ENCODE peak calls at places on chromosomes 11 and 22, in seven cellular contexts. P, G, X, U, K, I and N are unnamed samples.
A peak's percentile ranks its signal among the peaks of the same experiment; 100 is the strongest.

GRCh38 chr11:33329705-33330329 is 72.6 kb downstream of the HIPK3 start:
- DNase-seq in I (no peak), G (peak; percentile 92), X (no peak), P (peak; percentile 73), U (no peak), K (no peak), N (peak; percentile 27)

GRCh38 chr11:26201411-26201810 is 130.5 kb upstream of the ANO3 start:
- DNase-seq in U (no peak), I (no peak), K (no peak), P (no peak), G (peak; percentile 6), X (no peak), N (no peak)

GRCh38 chr11:131770801-131771200 is 400.4 kb downstream of the NTM start:
- DNase-seq in I (no peak), G (no peak), K (no peak), U (no peak), P (no peak), X (no peak), N (no peak)

GRCh38 chr11:77471520-77472234 is 2.2 kb downstream of the PAK1 start:
- DNase-seq in X (no peak), I (no peak), K (no peak), U (no peak), P (peak; percentile 63), G (peak; percentile 40), N (no peak)

GRCh38 chr11:108698844-108699642 is 34.2 kb downstream of the DDX10 start:
- DNase-seq in X (no peak), I (no peak), G (no peak), U (no peak), K (no peak), P (no peak), N (no peak)

GRCh38 chr11:121354192-121354591 is 61.6 kb downstream of the SC5D start:
- DNase-seq in X (no peak), U (no peak), I (no peak), K (no peak), G (no peak), P (no peak), N (no peak)

GRCh38 chr22:44668190-44668885 is 33.7 kb upstream of the PRR5 start:
- DNase-seq in K (peak; percentile 87), P (peak; percentile 82), U (no peak), G (no peak), X (no peak), I (no peak), N (no peak)

GRCh38 chr11:19953342-19953741 is 206.9 kb downstream of the DBX1 start:
- DNase-seq in I (no peak), G (no peak), U (no peak), X (no peak), P (peak; percentile 84), K (no peak), N (no peak)

GRCh38 chr11:120224872-120225371 is 14.1 kb downstream of the OAF start:
- DNase-seq in K (peak; percentile 83), I (peak; percentile 84), U (no peak), X (no peak), P (no peak), G (peak; percentile 54), N (no peak)

GRCh38 chr11:370087-370941 is 1.0 kb downstream of the B4GALNT4 start:
- DNase-seq in X (peak; percentile 65), K (no peak), G (no peak), I (no peak), P (peak; percentile 82), U (no peak), N (no peak)

GRCh38 chr11:116721983-116722382 is 50.8 kb downstream of the BUD13 start:
- DNase-seq in X (no peak), K (no peak), I (no peak), U (no peak), P (no peak), G (no peak), N (no peak)

GRCh38 chr22:28883917-28884753 is 763 bp downstream of the ZNRF3 start:
- DNase-seq in U (no peak), X (peak; percentile 82), G (peak; percentile 30), K (peak; percentile 90), P (peak; percentile 83), I (no peak), N (peak; percentile 33)

GRCh38 chr22:19597399-19597735 is 73.2 kb upstream of the CLDN5 start:
- DNase-seq in K (peak; percentile 45), X (no peak), I (no peak), P (no peak), U (no peak), G (no peak), N (no peak)

GRCh38 chr11:27022659-27023251 is 17.9 kb upstream of the BBOX1 start:
- DNase-seq in I (no peak), U (no peak), G (no peak), X (no peak), K (no peak), P (no peak), N (no peak)

GRCh38 chr11:116793476-116794096 is 1.9 kb upstream of the APOA5 start:
- DNase-seq in I (no peak), G (peak; percentile 53), U (no peak), X (no peak), K (no peak), P (no peak), N (no peak)

GRCh38 chr11:1503708-1504104 is 17.1 kb upstream of the MOB2 start:
- DNase-seq in U (no peak), K (no peak), P (no peak), X (peak; percentile 76), G (no peak), I (no peak), N (peak; percentile 70)

GRCh38 chr11:1504581-1505290 is 18.2 kb upstream of the MOB2 start:
- DNase-seq in I (no peak), G (no peak), X (no peak), U (no peak), P (no peak), K (no peak), N (no peak)

GRCh38 chr11:1504164-1504563 is 17.6 kb upstream of the MOB2 start:
- DNase-seq in U (no peak), I (no peak), P (no peak), G (no peak), X (no peak), K (no peak), N (no peak)

GRCh38 chr11:1506981-1507380 is 20.4 kb upstream of the MOB2 start:
- DNase-seq in P (no peak), G (no peak), K (no peak), X (no peak), I (no peak), U (no peak), N (no peak)

GRCh38 chr11:1505480-1505879 is 18.9 kb upstream of the MOB2 start:
- DNase-seq in P (peak; percentile 82), K (no peak), I (no peak), X (no peak), U (no peak), G (no peak), N (no peak)
- TF ChIP-seq CTCF in P (peak; percentile 59), K (no peak), I (no peak), X (no peak), U (no peak), G (no peak), N (no peak)

GRCh38 chr22:45785458-45785857 is 113.8 kb downstream of the ATXN10 start:
- DNase-seq in P (no peak), X (no peak), G (no peak), U (no peak), I (no peak), K (no peak), N (peak; percentile 45)

GRCh38 chr22:45783690-45784089 is 112.1 kb downstream of the ATXN10 start:
- DNase-seq in K (no peak), X (no peak), G (no peak), I (no peak), U (no peak), P (no peak), N (peak; percentile 49)

GRCh38 chr22:45781941-45782340 is 110.3 kb downstream of the ATXN10 start:
- DNase-seq in P (no peak), X (no peak), U (no peak), G (peak; percentile 17), K (no peak), I (no peak), N (no peak)

GRCh38 chr22:45783021-45783420 is 111.4 kb downstream of the ATXN10 start:
- DNase-seq in K (no peak), U (no peak), X (no peak), G (no peak), I (no peak), P (no peak), N (no peak)

GRCh38 chr22:45784357-45785277 is 113.0 kb downstream of the ATXN10 start:
- DNase-seq in K (no peak), X (no peak), P (no peak), G (no peak), U (no peak), I (no peak), N (peak; percentile 16)
- H3K4me1 ChIP-seq in K (no peaks in the 10 kb centered on the region), X (peaks cover 16% of the 10 kb centered on the region), P (peaks cover 4% of the 10 kb centered on the region), G (peaks cover 4% of the 10 kb centered on the region), U (peaks cover 29% of the 10 kb centered on the region), I (peaks cover 46% of the 10 kb centered on the region), N (peaks cover 33% of the 10 kb centered on the region)

GRCh38 chr11:65623177-65623576 is 7.6 kb downstream of the PCNX3 start:
- DNase-seq in P (no peak), U (no peak), G (no peak), K (no peak), X (no peak), I (no peak), N (no peak)
- H3K27ac ChIP-seq in P (no peak overlapping the region), U (no peak overlapping the region), G (no peak overlapping the region), K (no peak overlapping the region), X (no peak overlapping the region), I (no peak overlapping the region), N (no peak overlapping the region)

GRCh38 chr11:69446108-69446507 is 35.4 kb upstream of the LINC01488 start:
- DNase-seq in X (no peak), P (no peak), G (no peak), I (no peak), K (peak; percentile 55), U (no peak), N (no peak)

GRCh38 chr11:69445131-69445470 is 36.4 kb upstream of the LINC01488 start:
- DNase-seq in P (no peak), I (no peak), G (no peak), U (no peak), K (peak; percentile 76), X (no peak), N (no peak)

GRCh38 chr11:69443138-69443967 is 38.1 kb upstream of the LINC01488 start:
- DNase-seq in K (peak; percentile 95), G (peak; percentile 98), I (peak; percentile 92), P (peak; percentile 94), U (peak; percentile 50), X (peak; percentile 94), N (peak; percentile 62)

GRCh38 chr11:69443968-69444364 is 37.5 kb upstream of the LINC01488 start:
- DNase-seq in P (no peak), K (peak; percentile 63), X (no peak), G (no peak), U (no peak), I (no peak), N (no peak)

DNA sequence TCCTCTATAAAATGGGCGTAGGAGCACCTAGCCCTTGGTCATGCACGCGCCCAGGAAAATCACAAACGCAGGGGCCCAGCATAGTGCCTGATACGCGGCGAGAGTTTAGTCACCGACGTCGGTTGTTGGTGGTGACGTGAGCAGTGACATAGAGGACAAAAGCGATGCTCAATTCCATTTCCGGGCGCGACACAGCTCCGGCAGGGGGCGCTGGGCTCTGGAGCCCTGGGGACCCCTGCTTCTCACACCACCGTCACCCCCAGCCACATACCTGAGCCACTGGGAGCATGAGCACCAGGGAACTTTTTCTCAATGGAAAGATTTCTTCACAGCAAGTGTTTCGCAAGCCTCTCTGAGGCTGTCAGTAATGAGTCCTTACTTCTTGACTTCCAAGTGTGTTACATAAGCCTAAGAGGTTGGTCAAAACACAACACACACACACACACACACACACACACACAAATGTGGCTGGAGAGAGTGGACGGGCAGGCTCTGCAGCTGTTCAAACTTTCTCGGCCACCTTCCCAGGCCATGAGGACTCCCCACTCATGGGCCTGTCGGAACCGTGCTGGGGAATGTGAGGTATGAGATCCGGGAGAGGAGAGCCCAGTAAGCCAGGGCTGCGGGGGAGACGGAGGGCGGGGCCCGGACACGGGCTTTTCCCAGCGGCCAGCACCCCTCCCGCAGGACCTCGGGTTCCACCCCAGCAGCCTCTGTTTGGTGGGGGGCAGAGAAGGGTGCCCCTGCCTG is 36.9 kb upstream of the LINC01488 start:
- DNase-seq in I (peak; percentile 97), G (peak; percentile 70), K (peak; percentile 63), X (peak; percentile 91), P (peak; percentile 60), U (peak; percentile 10), N (peak; percentile 50)
- TF ChIP-seq CTCF in I (no peak), G (peak; percentile 61), K (no peak), X (peak; percentile 39), P (peak; percentile 55), U (no peak), N (no peak)